ENCODE peak calls at places on chromosome 14, in seven cellular contexts. One of them, this sample, is unnamed. For H3K27me3, the result is how much of the 10 kb centered on the place peaks cover.

GRCh38 chr14:103633391-103633790 is 4.4 kb downstream of the KLC1 start:
- DNase-seq in vagina: no peak
- DNase-seq in aorta: no peak
- DNase-seq in body of pancreas: no peak
- DNase-seq in iPS DF 6.9: no peak
- DNase-seq in breast epithelium: no peak
- DNase-seq in H1: no peak
- DNase-seq in this sample: no peak

GRCh38 chr14:80535171-80535570 is 323.9 kb upstream of the DIO2 start:
- DNase-seq in vagina: no peak
- DNase-seq in aorta: no peak
- DNase-seq in body of pancreas: no peak
- DNase-seq in iPS DF 6.9: no peak
- DNase-seq in breast epithelium: no peak
- DNase-seq in H1: no peak
- DNase-seq in this sample: no peak

GRCh38 chr14:39023939-39024871 is 78.8 kb downstream of the SEC23A start:
- DNase-seq in vagina: no peak
- DNase-seq in aorta: no peak
- DNase-seq in body of pancreas: no peak
- DNase-seq in iPS DF 6.9: no peak
- DNase-seq in breast epithelium: no peak
- DNase-seq in H1: no peak
- DNase-seq in this sample: no peak

GRCh38 chr14:79781882-79782281 is 429.4 kb downstream of the DIO2 start:
- DNase-seq in vagina: no peak
- DNase-seq in aorta: no peak
- DNase-seq in body of pancreas: no peak
- DNase-seq in iPS DF 6.9: no peak
- DNase-seq in breast epithelium: no peak
- DNase-seq in H1: no peak
- DNase-seq in this sample: no peak

GRCh38 chr14:68611611-68612010 is 181.3 kb downstream of the ZFP36L1 start:
- DNase-seq in vagina: no peak
- DNase-seq in aorta: no peak
- DNase-seq in body of pancreas: peak
- DNase-seq in iPS DF 6.9: no peak
- DNase-seq in breast epithelium: no peak
- DNase-seq in H1: no peak
- DNase-seq in this sample: no peak

GRCh38 chr14:74922752-74923401 is at the start of gene RPS6KL1:
- DNase-seq in vagina: no peak
- DNase-seq in aorta: peak
- DNase-seq in body of pancreas: peak
- DNase-seq in iPS DF 6.9: peak
- DNase-seq in breast epithelium: peak
- DNase-seq in H1: peak
- DNase-seq in this sample: peak

GRCh38 chr14:96268426-96269358 is 12.7 kb downstream of the BDKRB1 start:
- DNase-seq in vagina: peak
- DNase-seq in aorta: peak
- DNase-seq in body of pancreas: peak
- DNase-seq in iPS DF 6.9: no peak
- DNase-seq in breast epithelium: no peak
- DNase-seq in H1: peak
- DNase-seq in this sample: no peak

GRCh38 chr14:57417228-57417627 is 26.8 kb downstream of the NAA30 start:
- DNase-seq in vagina: no peak
- DNase-seq in aorta: no peak
- DNase-seq in body of pancreas: no peak
- DNase-seq in iPS DF 6.9: no peak
- DNase-seq in breast epithelium: no peak
- DNase-seq in H1: no peak
- DNase-seq in this sample: no peak

GRCh38 chr14:39939023-39939422 is 506.8 kb upstream of the FBXO33 start:
- DNase-seq in vagina: no peak
- DNase-seq in aorta: no peak
- DNase-seq in body of pancreas: no peak
- DNase-seq in iPS DF 6.9: no peak
- DNase-seq in breast epithelium: no peak
- DNase-seq in H1: no peak
- DNase-seq in this sample: no peak

GRCh38 chr14:64841772-64842490 is 37.8 kb downstream of the SPTB start:
- DNase-seq in vagina: no peak
- DNase-seq in aorta: peak
- DNase-seq in body of pancreas: no peak
- DNase-seq in iPS DF 6.9: no peak
- DNase-seq in breast epithelium: no peak
- DNase-seq in H1: no peak
- DNase-seq in this sample: no peak

DNA sequence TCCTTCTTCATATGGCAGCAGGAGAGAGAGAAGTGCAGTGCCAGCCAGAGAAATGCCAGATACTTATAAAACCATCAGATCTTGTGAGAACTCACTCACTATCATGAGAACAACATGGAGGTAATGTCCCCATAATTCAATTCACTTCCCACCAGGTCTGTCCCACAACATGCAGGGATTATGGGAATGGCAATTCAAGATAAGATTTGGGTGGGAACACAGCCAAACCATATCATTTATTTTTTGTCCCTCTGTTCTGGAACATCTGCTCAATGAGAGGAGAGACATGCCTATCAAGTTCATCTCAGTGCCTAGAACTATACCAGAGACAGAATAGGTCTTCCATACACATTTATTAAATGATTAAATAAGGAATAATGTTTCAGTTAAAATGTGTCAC is 543.5 kb downstream of the NRXN3 start:
- DNase-seq in vagina: no peak
- DNase-seq in aorta: no peak
- DNase-seq in body of pancreas: no peak
- DNase-seq in iPS DF 6.9: no peak
- DNase-seq in breast epithelium: no peak
- DNase-seq in H1: no peak
- DNase-seq in this sample: no peak
- H3K27me3 ChIP-seq in vagina: under half
- H3K27me3 ChIP-seq in aorta: under half
- H3K27me3 ChIP-seq in body of pancreas: under half
- H3K27me3 ChIP-seq in iPS DF 6.9: under half
- H3K27me3 ChIP-seq in breast epithelium: under half
- H3K27me3 ChIP-seq in H1: under half
- H3K27me3 ChIP-seq in this sample: under half

GRCh38 chr14:59868021-59868420 is 2.6 kb downstream of the RTN1 start:
- DNase-seq in vagina: no peak
- DNase-seq in aorta: no peak
- DNase-seq in body of pancreas: no peak
- DNase-seq in iPS DF 6.9: no peak
- DNase-seq in breast epithelium: no peak
- DNase-seq in H1: no peak
- DNase-seq in this sample: no peak
- H3K27me3 ChIP-seq in vagina: under half
- H3K27me3 ChIP-seq in aorta: under half
- H3K27me3 ChIP-seq in body of pancreas: under half
- H3K27me3 ChIP-seq in iPS DF 6.9: under half
- H3K27me3 ChIP-seq in breast epithelium: under half
- H3K27me3 ChIP-seq in H1: under half
- H3K27me3 ChIP-seq in this sample: under half

GRCh38 chr14:26597136-26598080 is at the start of gene NOVA1:
- DNase-seq in vagina: peak
- DNase-seq in aorta: peak
- DNase-seq in body of pancreas: peak
- DNase-seq in iPS DF 6.9: no peak
- DNase-seq in breast epithelium: peak
- DNase-seq in H1: peak
- DNase-seq in this sample: peak
- H3K27me3 ChIP-seq in vagina: under half
- H3K27me3 ChIP-seq in aorta: under half
- H3K27me3 ChIP-seq in body of pancreas: under half
- H3K27me3 ChIP-seq in iPS DF 6.9: under half
- H3K27me3 ChIP-seq in breast epithelium: under half
- H3K27me3 ChIP-seq in H1: under half
- H3K27me3 ChIP-seq in this sample: under half

GRCh38 chr14:105196228-105196960 is 15.3 kb upstream of the NUDT14 start:
- DNase-seq in vagina: no peak
- DNase-seq in aorta: no peak
- DNase-seq in body of pancreas: no peak
- DNase-seq in iPS DF 6.9: no peak
- DNase-seq in breast epithelium: no peak
- DNase-seq in H1: peak
- DNase-seq in this sample: no peak
- H3K27me3 ChIP-seq in vagina: under half
- H3K27me3 ChIP-seq in aorta: under half
- H3K27me3 ChIP-seq in body of pancreas: under half
- H3K27me3 ChIP-seq in iPS DF 6.9: under half
- H3K27me3 ChIP-seq in breast epithelium: half or more
- H3K27me3 ChIP-seq in H1: under half
- H3K27me3 ChIP-seq in this sample: half or more

DNA sequence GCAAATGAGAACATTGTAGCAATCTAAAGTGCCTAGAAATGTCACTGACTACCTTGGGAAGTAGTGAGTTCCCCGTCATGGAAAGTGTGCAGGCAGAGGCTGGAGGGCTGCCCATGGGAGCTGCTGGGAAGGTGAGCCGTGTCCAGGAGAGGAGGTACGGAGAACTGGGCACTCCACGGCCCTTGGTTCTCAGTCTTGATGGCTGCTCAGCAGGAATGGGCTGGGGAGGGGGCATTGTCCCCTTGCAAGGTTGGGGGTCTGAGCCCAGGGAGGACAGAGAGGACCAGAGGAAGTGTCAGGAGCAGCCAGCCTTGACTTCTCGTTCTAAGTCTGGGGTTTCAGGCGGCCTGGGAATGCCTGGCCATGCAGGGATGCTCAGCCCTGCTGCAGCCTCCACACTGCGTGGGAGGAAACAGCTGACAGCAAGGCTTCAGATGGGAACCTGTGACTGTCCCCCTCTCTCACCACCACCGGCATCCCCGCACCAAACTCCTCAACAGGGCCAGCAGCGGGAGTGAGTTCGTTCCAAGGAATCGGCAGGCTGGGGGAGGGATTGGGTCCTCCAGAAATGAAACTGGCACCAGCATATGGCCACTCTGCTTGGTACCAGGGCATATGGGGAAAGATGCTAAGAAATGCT is 140.2 kb downstream of the BCL11B start:
- DNase-seq in vagina: peak
- DNase-seq in aorta: peak
- DNase-seq in body of pancreas: no peak
- DNase-seq in iPS DF 6.9: no peak
- DNase-seq in breast epithelium: no peak
- DNase-seq in H1: peak
- DNase-seq in this sample: no peak
- H3K27me3 ChIP-seq in vagina: under half
- H3K27me3 ChIP-seq in aorta: under half
- H3K27me3 ChIP-seq in body of pancreas: under half
- H3K27me3 ChIP-seq in iPS DF 6.9: under half
- H3K27me3 ChIP-seq in breast epithelium: under half
- H3K27me3 ChIP-seq in H1: under half
- H3K27me3 ChIP-seq in this sample: under half

GRCh38 chr14:36652542-36653201 is 9.0 kb upstream of the PAX9 start:
- DNase-seq in vagina: no peak
- DNase-seq in aorta: no peak
- DNase-seq in body of pancreas: no peak
- DNase-seq in iPS DF 6.9: no peak
- DNase-seq in breast epithelium: no peak
- DNase-seq in H1: no peak
- DNase-seq in this sample: no peak

GRCh38 chr14:36647417-36647826 is 14.2 kb upstream of the PAX9 start:
- DNase-seq in vagina: no peak
- DNase-seq in aorta: no peak
- DNase-seq in body of pancreas: no peak
- DNase-seq in iPS DF 6.9: no peak
- DNase-seq in breast epithelium: no peak
- DNase-seq in H1: no peak
- DNase-seq in this sample: no peak

GRCh38 chr14:36646664-36647416 is 14.8 kb upstream of the PAX9 start:
- DNase-seq in vagina: no peak
- DNase-seq in aorta: no peak
- DNase-seq in body of pancreas: no peak
- DNase-seq in iPS DF 6.9: no peak
- DNase-seq in breast epithelium: no peak
- DNase-seq in H1: peak
- DNase-seq in this sample: no peak

GRCh38 chr14:36647827-36648753 is 13.6 kb upstream of the PAX9 start:
- DNase-seq in vagina: no peak
- DNase-seq in aorta: no peak
- DNase-seq in body of pancreas: peak
- DNase-seq in iPS DF 6.9: no peak
- DNase-seq in breast epithelium: no peak
- DNase-seq in H1: peak
- DNase-seq in this sample: no peak

GRCh38 chr14:36649872-36650650 is 11.6 kb upstream of the PAX9 start:
- DNase-seq in vagina: no peak
- DNase-seq in aorta: no peak
- DNase-seq in body of pancreas: no peak
- DNase-seq in iPS DF 6.9: no peak
- DNase-seq in breast epithelium: no peak
- DNase-seq in H1: no peak
- DNase-seq in this sample: no peak
- H3K27me3 ChIP-seq in vagina: under half
- H3K27me3 ChIP-seq in aorta: under half
- H3K27me3 ChIP-seq in body of pancreas: under half
- H3K27me3 ChIP-seq in iPS DF 6.9: half or more
- H3K27me3 ChIP-seq in breast epithelium: half or more
- H3K27me3 ChIP-seq in H1: half or more
- H3K27me3 ChIP-seq in this sample: half or more

DNA sequence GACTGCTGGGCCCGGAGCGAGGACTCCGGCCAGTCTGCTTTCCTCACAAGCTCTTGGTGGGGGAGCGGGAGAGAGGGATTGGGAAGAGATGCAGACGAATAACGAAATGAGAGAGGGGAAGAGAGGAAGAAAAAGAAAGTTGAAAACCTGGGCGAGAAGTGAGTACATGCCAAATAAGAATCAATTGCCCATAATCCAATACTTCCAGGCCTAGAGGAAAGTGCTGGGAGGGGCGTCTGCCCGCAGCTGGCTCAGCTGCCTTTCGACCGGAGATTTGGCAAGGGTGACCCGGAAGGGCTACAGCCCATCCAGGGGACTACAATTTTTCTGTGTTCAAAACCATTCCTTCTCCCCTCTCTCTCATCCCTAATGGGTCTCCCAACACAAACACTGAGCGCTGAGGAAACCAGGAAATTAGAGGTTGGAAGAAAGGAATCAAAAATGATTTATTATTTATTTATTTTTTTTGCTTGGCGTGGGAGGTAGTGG is 4.9 kb downstream of the NKX2-1 start:
- DNase-seq in vagina: no peak
- DNase-seq in aorta: no peak
- DNase-seq in body of pancreas: no peak
- DNase-seq in iPS DF 6.9: no peak
- DNase-seq in breast epithelium: no peak
- DNase-seq in H1: peak
- DNase-seq in this sample: no peak
- H3K27me3 ChIP-seq in vagina: under half
- H3K27me3 ChIP-seq in aorta: under half
- H3K27me3 ChIP-seq in body of pancreas: under half
- H3K27me3 ChIP-seq in iPS DF 6.9: half or more
- H3K27me3 ChIP-seq in breast epithelium: half or more
- H3K27me3 ChIP-seq in H1: half or more
- H3K27me3 ChIP-seq in this sample: half or more

DNA sequence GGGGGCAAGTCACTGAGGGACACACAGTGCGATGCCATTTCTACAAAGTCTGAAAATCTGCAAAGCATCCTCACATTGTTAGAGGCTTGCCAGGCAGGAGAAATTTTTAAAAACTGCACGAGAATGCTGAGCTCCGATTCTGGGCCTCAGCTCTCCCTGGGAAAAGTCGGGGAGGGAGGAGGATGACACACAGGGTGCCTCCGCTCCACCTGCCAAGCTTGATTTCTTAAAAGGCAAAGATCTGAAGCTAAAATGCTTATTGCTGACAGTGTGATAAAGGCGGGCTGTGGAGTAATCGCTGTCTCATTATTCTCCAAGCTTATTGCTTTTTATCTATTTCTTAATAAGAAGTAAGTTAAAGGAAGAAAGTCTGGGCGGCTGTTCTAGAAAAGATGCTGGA is 55.1 kb downstream of the CCDC85C start:
- DNase-seq in vagina: no peak
- DNase-seq in aorta: no peak
- DNase-seq in body of pancreas: no peak
- DNase-seq in iPS DF 6.9: no peak
- DNase-seq in breast epithelium: no peak
- DNase-seq in H1: no peak
- DNase-seq in this sample: no peak
- H3K27me3 ChIP-seq in vagina: under half
- H3K27me3 ChIP-seq in aorta: under half
- H3K27me3 ChIP-seq in body of pancreas: under half
- H3K27me3 ChIP-seq in iPS DF 6.9: under half
- H3K27me3 ChIP-seq in breast epithelium: under half
- H3K27me3 ChIP-seq in H1: under half
- H3K27me3 ChIP-seq in this sample: under half